ENCODE peak calls at places on chromosomes 11 and 22, in seven cellular contexts. Z, F, R, V, M, B and X are unnamed samples.

GRCh38 chr11:14644396-14645246 is 1.0 kb downstream of the PDE3B start:
- DNase-seq in V (no peak), F (peak), B (peak), M (peak), R (no peak), Z (peak), X (peak)

GRCh38 chr22:49917997-49918910 is at the start of the genes ALG12 and CRELD2:
- DNase-seq in Z (peak), F (peak), B (peak), M (peak), R (peak), V (peak), X (peak)

GRCh38 chr11:13076961-13077360 is 67.8 kb downstream of the RASSF10 start:
- DNase-seq in B (no peak), F (no peak), V (no peak), R (peak), Z (no peak), M (no peak), X (no peak)

GRCh38 chr11:46597609-46598219 is 3.9 kb upstream of the AMBRA1 start:
- DNase-seq in R (no peak), M (no peak), Z (no peak), B (no peak), V (no peak), F (no peak), X (no peak)

GRCh38 chr22:44523981-44524759 is 26.1 kb upstream of the RTL6 start:
- DNase-seq in M (no peak), R (peak), F (peak), Z (peak), B (peak), V (no peak), X (no peak)

GRCh38 chr11:14927146-14927545 is 35.1 kb upstream of the CYP2R1 start:
- DNase-seq in B (no peak), Z (no peak), V (no peak), F (no peak), R (peak), M (no peak), X (no peak)

GRCh38 chr11:75797796-75798195 is 17.2 kb upstream of the UVRAG start:
- DNase-seq in B (no peak), V (no peak), Z (peak), M (no peak), F (no peak), R (no peak), X (no peak)

GRCh38 chr11:20125927-20126326 is 34.3 kb downstream of the DBX1 start:
- DNase-seq in B (no peak), Z (peak), R (no peak), F (no peak), M (no peak), V (no peak), X (no peak)

GRCh38 chr11:61345170-61345610 is 12.2 kb downstream of the TKFC start:
- DNase-seq in M (no peak), F (no peak), R (no peak), V (no peak), Z (peak), B (no peak), X (no peak)

GRCh38 chr11:126232683-126233082 is 21.1 kb downstream of the FAM118B start:
- DNase-seq in F (no peak), R (no peak), B (no peak), V (no peak), Z (no peak), M (no peak), X (no peak)

GRCh38 chr11:102343789-102344188 is 3.2 kb upstream of the BIRC2 start:
- DNase-seq in F (no peak), Z (peak), R (no peak), M (no peak), B (no peak), V (no peak), X (no peak)

GRCh38 chr22:24185501-24186351 is 4.4 kb downstream of the SUSD2 start:
- DNase-seq in Z (no peak), M (no peak), F (no peak), B (peak), R (no peak), V (no peak), X (no peak)

GRCh38 chr22:19178065-19178658 is 374 bp downstream of the SLC25A1 start:
- DNase-seq in Z (peak), V (no peak), M (no peak), F (peak), R (no peak), B (peak), X (peak)

GRCh38 chr11:100883860-100884259 is 196.8 kb downstream of the ARHGAP42 start:
- DNase-seq in R (no peak), M (no peak), B (no peak), Z (no peak), V (no peak), F (no peak), X (no peak)

GRCh38 chr11:61912991-61913698 is 4.2 kb downstream of the RAB3IL1 start:
- DNase-seq in M (no peak), B (peak), R (no peak), Z (no peak), V (peak), F (peak), X (no peak)

GRCh38 chr11:128904872-128905344 is 13.8 kb downstream of the KCNJ5 start:
- DNase-seq in R (no peak), F (peak), V (no peak), M (peak), B (peak), Z (peak), X (peak)

GRCh38 chr22:27153386-27153785 is 496.0 kb downstream of the MIAT start:
- DNase-seq in V (no peak), F (no peak), M (no peak), B (no peak), Z (no peak), R (no peak), X (no peak)

GRCh38 chr11:8683115-8683807 is 669 bp downstream of the RPL27A start:
- DNase-seq in F (no peak), Z (peak), B (no peak), R (no peak), V (no peak), M (peak), X (no peak)

GRCh38 chr22:46801826-46802607 is 39.6 kb downstream of the TBC1D22A start:
- DNase-seq in M (no peak), F (no peak), V (no peak), B (no peak), Z (no peak), R (no peak), X (no peak)

GRCh38 chr11:44858796-44859527 is 91.7 kb downstream of the TP53I11 start:
- DNase-seq in M (no peak), Z (no peak), V (no peak), R (no peak), F (no peak), B (no peak), X (no peak)

GRCh38 chr22:49701380-49702067 is 126.1 kb downstream of the BRD1 start:
- DNase-seq in B (no peak), V (no peak), R (no peak), M (no peak), Z (no peak), F (no peak), X (no peak)

GRCh38 chr11:76234704-76235232 is 28.5 kb upstream of the WNT11 start:
- DNase-seq in R (no peak), Z (no peak), B (peak), M (peak), F (no peak), V (peak), X (peak)

GRCh38 chr22:43754176-43754575 is 57.9 kb downstream of the EFCAB6 start:
- DNase-seq in V (no peak), F (no peak), Z (no peak), B (no peak), R (peak), M (no peak), X (no peak)

GRCh38 chr22:37741312-37741795 is 44.5 kb downstream of the TRIOBP start:
- DNase-seq in B (peak), F (peak), V (peak), M (no peak), R (peak), Z (peak), X (no peak)

GRCh38 chr11:70504246-70505020 is 106.1 kb downstream of the CTTN start:
- DNase-seq in V (no peak), Z (no peak), F (no peak), R (no peak), M (no peak), B (peak), X (no peak)
- TF ChIP-seq CTCF in V (no peak), Z (no peak), F (no peak), R (no peak), M (no peak), B (no peak), X (no peak)

GRCh38 chr11:94597896-94598295 is 30.7 kb downstream of the PIWIL4 start:
- DNase-seq in V (no peak), B (no peak), R (no peak), M (peak), Z (peak), F (no peak), X (no peak)

GRCh38 chr11:94603587-94603986 is 36.4 kb downstream of the PIWIL4 start:
- DNase-seq in V (no peak), M (no peak), Z (no peak), B (no peak), R (no peak), F (no peak), X (no peak)

GRCh38 chr11:94604496-94604895 is 37.3 kb downstream of the PIWIL4 start:
- DNase-seq in B (no peak), M (no peak), F (no peak), Z (peak), R (no peak), V (no peak), X (no peak)

GRCh38 chr11:94599510-94599909 is 32.3 kb downstream of the PIWIL4 start:
- DNase-seq in M (no peak), R (no peak), B (no peak), V (no peak), Z (no peak), F (no peak), X (no peak)

DNA sequence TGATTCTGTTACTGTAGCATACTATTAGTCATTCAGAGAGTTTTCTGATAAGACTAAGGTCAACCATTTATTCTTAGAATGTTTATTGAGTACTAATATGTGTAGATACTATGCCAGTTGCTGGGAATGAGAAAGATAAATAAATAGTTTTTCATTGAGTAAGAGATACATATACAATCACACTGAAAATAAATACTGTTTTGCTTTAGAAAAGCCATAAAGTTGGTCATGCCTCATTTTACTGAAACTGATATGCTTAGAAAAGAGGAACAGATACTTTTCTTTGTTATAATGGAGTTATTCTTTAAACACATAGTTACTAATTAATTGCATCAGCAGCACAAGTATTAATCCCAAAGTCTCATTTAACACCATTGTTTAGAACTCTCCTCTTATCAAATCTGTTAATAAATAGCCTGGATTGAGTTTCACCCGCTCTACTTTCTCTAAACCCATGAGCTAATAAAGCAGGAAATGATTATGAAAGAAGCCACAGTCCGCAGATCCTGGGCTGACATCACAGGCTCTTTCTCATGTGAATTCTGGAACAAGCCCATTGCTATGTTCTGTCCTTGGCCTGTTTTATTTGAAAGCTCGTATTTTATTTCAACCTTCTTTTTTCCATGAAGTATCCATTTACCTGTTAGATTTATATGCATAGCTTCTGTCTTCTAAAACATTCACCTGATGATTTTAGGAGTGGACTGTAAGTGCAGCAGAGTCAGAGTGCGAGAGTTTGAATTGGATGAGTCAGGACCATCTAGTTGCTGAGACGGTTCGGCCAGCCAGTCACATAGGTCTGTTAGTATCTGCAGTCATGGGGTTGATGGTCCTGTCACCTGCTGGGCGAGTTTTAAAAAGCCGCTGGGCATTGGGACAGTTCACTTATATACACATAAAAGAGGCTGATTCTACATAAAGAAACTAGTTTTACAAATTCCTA is 35.5 kb downstream of the PIWIL4 start:
- DNase-seq in B (peak), F (peak), Z (peak), R (no peak), M (peak), V (no peak), X (peak)
- TF ChIP-seq CTCF in B (peak), F (no peak), Z (peak), R (no peak), M (peak), V (no peak), X (peak)

DNA sequence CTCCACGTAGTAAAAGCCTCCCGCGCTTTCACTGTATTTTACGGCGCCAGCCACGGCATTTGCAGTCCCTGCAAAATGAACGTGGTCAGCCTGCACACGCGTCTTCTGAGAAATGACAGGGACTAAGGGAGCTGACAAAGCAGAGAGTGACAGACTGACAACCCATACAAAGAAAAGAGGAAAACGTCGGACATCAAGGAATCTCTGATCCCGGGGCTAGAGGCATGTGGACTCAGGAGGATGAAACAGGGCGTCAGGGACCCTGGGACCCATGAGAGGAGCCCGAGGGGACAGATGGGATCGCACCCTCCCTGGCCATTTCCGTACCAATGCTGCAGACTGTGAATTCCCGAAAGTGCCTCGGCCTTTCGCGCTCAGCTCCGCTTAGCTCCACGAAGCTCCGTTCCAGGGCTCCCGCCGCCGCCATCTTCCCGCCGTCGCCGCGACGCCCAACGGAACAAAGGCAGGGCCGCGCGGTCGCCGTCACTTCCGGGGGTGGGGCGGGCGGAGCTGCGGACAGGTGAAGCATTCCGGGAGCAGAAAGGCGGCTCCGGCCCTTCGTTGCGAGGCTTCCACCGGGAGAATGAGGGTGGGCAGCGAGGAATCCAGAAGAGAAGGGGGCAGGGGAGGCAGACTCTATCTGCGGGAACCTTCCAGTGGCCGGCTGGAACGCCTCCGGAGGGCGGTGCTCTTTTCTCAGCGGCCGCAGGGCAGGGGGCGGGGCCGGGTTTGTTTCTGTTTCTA is at the start of gene NUP160:
- DNase-seq in Z (peak), R (peak), V (peak), M (peak), B (peak), F (peak), X (peak)
- TF ChIP-seq CTCF in Z (no peak), R (peak), V (no peak), M (no peak), B (peak), F (no peak), X (no peak)

DNA sequence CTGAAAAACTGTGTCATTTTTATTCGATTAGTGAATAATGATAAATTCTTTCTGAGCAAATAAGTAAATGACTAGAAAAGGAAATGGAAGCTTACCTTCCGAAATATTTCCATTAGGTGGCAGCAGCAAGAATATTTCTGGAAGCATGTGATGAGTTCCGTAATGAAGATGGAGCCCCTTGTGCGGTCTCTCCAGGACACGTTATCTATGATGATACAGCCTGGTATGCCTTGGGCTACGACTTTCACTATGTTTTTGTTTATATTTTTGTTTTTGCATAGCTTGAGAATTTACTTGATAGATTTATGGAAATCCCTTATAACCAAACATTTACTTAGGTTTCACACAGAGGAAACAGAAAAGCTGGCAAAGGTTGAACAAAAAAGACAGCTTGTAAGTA is 25.7 kb downstream of the CASP5 start:
- DNase-seq in Z (peak), R (no peak), F (no peak), V (no peak), M (no peak), B (no peak), X (no peak)
- TF ChIP-seq CTCF in Z (peak), R (no peak), F (no peak), V (no peak), M (no peak), B (no peak), X (no peak)

DNA sequence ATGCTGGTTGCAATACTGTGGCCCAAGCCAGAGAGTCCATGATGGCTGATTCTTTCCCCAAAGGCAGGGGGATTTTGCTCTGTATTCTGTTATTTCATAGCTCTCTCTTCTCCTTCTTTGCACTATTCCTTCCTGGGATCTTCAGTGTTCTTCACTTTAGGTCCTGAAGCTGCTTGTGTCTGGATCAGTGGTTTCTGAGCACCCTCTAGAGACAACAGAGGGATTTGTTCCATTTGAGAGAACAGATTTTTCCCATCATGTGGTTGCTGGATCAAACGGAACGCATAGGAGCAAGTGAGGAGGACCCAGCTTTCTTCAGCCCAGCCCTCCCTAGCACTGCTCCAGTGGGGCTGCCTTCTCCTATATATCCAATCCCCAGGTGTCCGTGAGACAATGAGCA is 68.7 kb upstream of the SYN3 start:
- DNase-seq in B (no peak), Z (no peak), M (no peak), F (no peak), R (no peak), V (no peak), X (no peak)
- TF ChIP-seq CTCF in B (peak), Z (no peak), M (no peak), F (no peak), R (no peak), V (no peak), X (no peak)

GRCh38 chr11:123241874-123242538 is 47.0 kb upstream of the CLMP start:
- DNase-seq in V (no peak), Z (no peak), R (no peak), F (no peak), M (no peak), B (no peak), X (no peak)
- TF ChIP-seq CTCF in V (no peak), Z (no peak), R (no peak), F (no peak), M (no peak), B (no peak), X (no peak)

DNA sequence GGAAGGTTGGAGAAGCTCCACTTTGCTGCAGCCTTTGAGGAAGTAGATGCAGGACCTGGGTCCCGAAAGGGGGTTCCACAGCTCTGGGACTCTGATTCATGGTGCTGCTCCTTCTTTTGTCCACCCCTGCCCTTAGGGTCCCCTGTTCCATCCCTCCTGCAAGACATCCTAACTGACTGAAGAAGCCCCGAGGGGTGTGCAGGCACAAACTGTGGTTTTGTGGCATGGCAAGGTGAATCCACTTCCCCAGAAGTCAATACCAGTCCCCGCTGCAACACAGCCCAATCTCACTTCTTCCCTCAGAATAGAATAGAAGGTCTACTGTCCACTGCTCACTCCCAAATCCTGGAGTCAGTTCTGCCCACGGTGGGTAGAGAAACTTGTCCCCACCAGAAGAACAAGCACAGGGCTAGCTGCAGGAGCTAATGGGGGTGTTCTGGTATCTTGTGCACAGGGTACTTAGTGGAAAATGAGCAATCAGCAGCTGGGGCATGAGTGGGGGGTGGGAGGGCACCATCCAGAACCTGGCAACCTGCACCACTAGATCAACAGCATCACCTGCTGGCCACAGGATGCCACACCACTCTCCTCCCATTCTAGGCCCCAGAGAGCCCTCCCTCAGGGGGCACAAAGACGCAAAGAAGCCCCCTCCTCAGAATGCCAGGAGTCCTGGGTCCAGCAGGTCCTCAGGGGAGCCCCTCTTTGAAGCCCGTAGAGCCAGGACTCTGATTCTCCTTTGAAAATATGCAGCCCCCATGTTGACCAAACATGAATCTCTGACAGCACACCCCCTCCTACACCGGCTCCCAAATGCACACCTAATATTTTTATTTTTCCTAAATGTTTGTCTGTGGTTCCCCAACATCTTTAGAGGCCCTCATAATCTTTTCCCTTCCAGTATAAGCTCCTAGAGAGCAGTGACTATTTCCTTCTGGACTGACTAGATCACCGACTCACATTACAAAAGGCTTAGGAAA is 14.1 kb downstream of the SPATA19 start:
- DNase-seq in F (no peak), B (no peak), V (no peak), R (peak), Z (no peak), M (no peak), X (no peak)
- TF ChIP-seq CTCF in F (no peak), B (peak), V (no peak), R (no peak), Z (no peak), M (peak), X (no peak)

GRCh38 chr11:2426221-2426620 is 18.1 kb downstream of the TRPM5 start:
- DNase-seq in M (no peak), Z (no peak), F (no peak), B (no peak), V (no peak), R (no peak), X (no peak)
- TF ChIP-seq CTCF in M (no peak), Z (no peak), F (no peak), B (no peak), V (no peak), R (no peak), X (no peak)